ENCODE peak calls at places on chromosomes 2 and 18, in nine cellular contexts. One of them, this sample, is unnamed.

GRCh38 chr2:62920070-62920469 is 130.6 kb upstream of the OTX1 start:
- DNase-seq in CD8-positive, alpha-beta memory T cell: no peak
- DNase-seq in small intestine: no peak
- DNase-seq in mesendoderm: no peak
- DNase-seq in adrenal gland: no peak
- DNase-seq in endothelial cell of umbilical vein: no peak
- DNase-seq in CD4-positive, CD25-positive, alpha-beta regulatory T cell: no peak
- DNase-seq in hepatocyte: no peak
- DNase-seq in tibial artery: no peak
- DNase-seq in this sample: no peak

GRCh38 chr18:54679318-54680149 is 88.5 kb downstream of the DYNAP start:
- DNase-seq in CD8-positive, alpha-beta memory T cell: no peak
- DNase-seq in tibial artery: no peak
- DNase-seq in mesendoderm: peak; percentile 68
- DNase-seq in endothelial cell of umbilical vein: peak; percentile 79
- DNase-seq in small intestine: peak; percentile 66
- DNase-seq in CD4-positive, CD25-positive, alpha-beta regulatory T cell: no peak
- DNase-seq in adrenal gland: no peak
- DNase-seq in hepatocyte: peak; percentile 67
- DNase-seq in this sample: no peak

GRCh38 chr18:60066576-60066975 is 166.8 kb downstream of the PMAIP1 start:
- DNase-seq in CD4-positive, CD25-positive, alpha-beta regulatory T cell: no peak
- DNase-seq in hepatocyte: no peak
- DNase-seq in adrenal gland: no peak
- DNase-seq in CD8-positive, alpha-beta memory T cell: no peak
- DNase-seq in small intestine: no peak
- DNase-seq in endothelial cell of umbilical vein: no peak
- DNase-seq in tibial artery: no peak
- DNase-seq in mesendoderm: peak; percentile 59
- DNase-seq in this sample: no peak

GRCh38 chr2:132668986-132669853 is 785 bp downstream of the LYPD1 start:
- DNase-seq in endothelial cell of umbilical vein: peak; percentile 42
- DNase-seq in hepatocyte: peak; percentile 52
- DNase-seq in tibial artery: no peak
- DNase-seq in adrenal gland: no peak
- DNase-seq in mesendoderm: peak; percentile 57
- DNase-seq in CD4-positive, CD25-positive, alpha-beta regulatory T cell: no peak
- DNase-seq in small intestine: no peak
- DNase-seq in CD8-positive, alpha-beta memory T cell: no peak
- DNase-seq in this sample: peak; percentile 86

GRCh38 chr18:39701839-39702238 is 2136.2 kb upstream of the CELF4 start:
- DNase-seq in CD8-positive, alpha-beta memory T cell: no peak
- DNase-seq in small intestine: peak; percentile 77
- DNase-seq in tibial artery: no peak
- DNase-seq in CD4-positive, CD25-positive, alpha-beta regulatory T cell: no peak
- DNase-seq in adrenal gland: no peak
- DNase-seq in endothelial cell of umbilical vein: peak; percentile 62
- DNase-seq in hepatocyte: peak; percentile 32
- DNase-seq in mesendoderm: peak; percentile 80
- DNase-seq in this sample: no peak

GRCh38 chr18:47422524-47422923 is 171.1 kb upstream of the SKOR2 start:
- DNase-seq in CD4-positive, CD25-positive, alpha-beta regulatory T cell: no peak
- DNase-seq in adrenal gland: no peak
- DNase-seq in tibial artery: peak; percentile 59
- DNase-seq in small intestine: no peak
- DNase-seq in CD8-positive, alpha-beta memory T cell: no peak
- DNase-seq in endothelial cell of umbilical vein: no peak
- DNase-seq in mesendoderm: peak; percentile 84
- DNase-seq in hepatocyte: peak; percentile 24
- DNase-seq in this sample: peak; percentile 80

GRCh38 chr18:64372850-64373249 is 224.0 kb upstream of the LINC00305 start:
- DNase-seq in tibial artery: no peak
- DNase-seq in mesendoderm: no peak
- DNase-seq in endothelial cell of umbilical vein: no peak
- DNase-seq in small intestine: no peak
- DNase-seq in CD4-positive, CD25-positive, alpha-beta regulatory T cell: no peak
- DNase-seq in hepatocyte: no peak
- DNase-seq in CD8-positive, alpha-beta memory T cell: no peak
- DNase-seq in adrenal gland: no peak
- DNase-seq in this sample: no peak

GRCh38 chr2:153870308-153870707 is 1.4 kb upstream of the GALNT13 start:
- DNase-seq in hepatocyte: peak; percentile 23
- DNase-seq in adrenal gland: no peak
- DNase-seq in CD8-positive, alpha-beta memory T cell: no peak
- DNase-seq in CD4-positive, CD25-positive, alpha-beta regulatory T cell: no peak
- DNase-seq in tibial artery: no peak
- DNase-seq in mesendoderm: peak; percentile 24
- DNase-seq in small intestine: peak; percentile 3
- DNase-seq in endothelial cell of umbilical vein: no peak
- DNase-seq in this sample: no peak

GRCh38 chr2:240424341-240425235 is 10.9 kb upstream of the GPC1 start:
- DNase-seq in CD4-positive, CD25-positive, alpha-beta regulatory T cell: no peak
- DNase-seq in mesendoderm: no peak
- DNase-seq in tibial artery: peak; percentile 17
- DNase-seq in hepatocyte: no peak
- DNase-seq in CD8-positive, alpha-beta memory T cell: no peak
- DNase-seq in small intestine: no peak
- DNase-seq in endothelial cell of umbilical vein: no peak
- DNase-seq in adrenal gland: no peak
- DNase-seq in this sample: peak; percentile 42

GRCh38 chr2:103401621-103402020 is 639.8 kb downstream of the TMEM182 start:
- DNase-seq in endothelial cell of umbilical vein: no peak
- DNase-seq in hepatocyte: peak; percentile 90
- DNase-seq in CD4-positive, CD25-positive, alpha-beta regulatory T cell: no peak
- DNase-seq in mesendoderm: peak; percentile 99
- DNase-seq in adrenal gland: peak; percentile 9
- DNase-seq in small intestine: peak; percentile 73
- DNase-seq in CD8-positive, alpha-beta memory T cell: no peak
- DNase-seq in tibial artery: no peak
- DNase-seq in this sample: peak; percentile 92

GRCh38 chr18:13003466-13003896 is 12.3 kb downstream of the CEP192 start:
- DNase-seq in CD8-positive, alpha-beta memory T cell: no peak
- DNase-seq in hepatocyte: peak; percentile 82
- DNase-seq in mesendoderm: peak; percentile 98
- DNase-seq in tibial artery: no peak
- DNase-seq in adrenal gland: peak; percentile 43
- DNase-seq in CD4-positive, CD25-positive, alpha-beta regulatory T cell: no peak
- DNase-seq in endothelial cell of umbilical vein: peak; percentile 61
- DNase-seq in small intestine: peak; percentile 51
- DNase-seq in this sample: peak; percentile 95

GRCh38 chr2:232076272-232076671 is 114.8 kb downstream of the DIS3L2 start:
- DNase-seq in CD8-positive, alpha-beta memory T cell: no peak
- DNase-seq in CD4-positive, CD25-positive, alpha-beta regulatory T cell: no peak
- DNase-seq in adrenal gland: no peak
- DNase-seq in tibial artery: no peak
- DNase-seq in hepatocyte: no peak
- DNase-seq in endothelial cell of umbilical vein: no peak
- DNase-seq in mesendoderm: no peak
- DNase-seq in small intestine: no peak
- DNase-seq in this sample: no peak

GRCh38 chr18:7954229-7954628 is 387.1 kb downstream of the PTPRM start:
- DNase-seq in CD8-positive, alpha-beta memory T cell: no peak
- DNase-seq in hepatocyte: no peak
- DNase-seq in adrenal gland: no peak
- DNase-seq in tibial artery: no peak
- DNase-seq in CD4-positive, CD25-positive, alpha-beta regulatory T cell: no peak
- DNase-seq in mesendoderm: no peak
- DNase-seq in endothelial cell of umbilical vein: peak; percentile 77
- DNase-seq in small intestine: no peak
- DNase-seq in this sample: no peak

DNA sequence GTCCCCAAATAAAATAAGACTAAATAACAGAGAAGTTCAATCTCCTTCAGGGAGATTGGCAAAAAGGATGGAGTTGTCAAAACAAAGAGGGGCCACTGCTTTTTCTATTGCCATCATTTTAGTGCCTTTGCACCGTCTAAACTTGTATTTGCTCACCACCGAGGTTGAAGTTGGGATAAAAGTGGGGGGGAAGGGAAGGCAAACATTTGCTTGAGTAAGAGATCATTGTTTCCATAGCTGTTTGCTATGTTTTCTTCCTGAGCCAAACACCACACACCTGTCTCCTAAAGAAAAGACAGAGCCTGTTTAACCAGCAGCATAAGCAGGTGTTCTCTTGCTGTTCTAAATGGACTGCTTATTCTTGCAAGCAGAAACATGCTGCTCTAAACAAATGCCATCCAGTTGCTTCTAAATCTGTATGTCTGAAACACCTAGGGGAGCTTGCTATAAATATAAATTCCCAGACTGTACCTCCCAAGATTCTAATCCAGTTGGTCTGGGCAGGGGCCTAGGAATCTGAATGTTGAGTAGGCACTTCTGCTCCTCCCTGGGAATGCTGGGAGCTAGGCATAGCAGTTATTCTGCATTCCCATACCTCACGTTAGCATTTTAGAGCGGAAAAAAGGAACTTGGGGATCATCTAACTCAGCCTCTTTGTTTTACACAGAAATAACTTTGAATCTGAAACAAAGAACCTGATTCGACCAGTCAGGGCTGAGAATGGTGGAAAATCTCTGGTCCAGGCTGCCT is 179.4 kb upstream of the ARL4C start:
- DNase-seq in tibial artery: no peak
- DNase-seq in mesendoderm: no peak
- DNase-seq in adrenal gland: no peak
- DNase-seq in small intestine: no peak
- DNase-seq in hepatocyte: no peak
- DNase-seq in endothelial cell of umbilical vein: no peak
- DNase-seq in CD4-positive, CD25-positive, alpha-beta regulatory T cell: no peak
- DNase-seq in CD8-positive, alpha-beta memory T cell: no peak
- DNase-seq in this sample: peak; percentile 34
- H3K4me1 ChIP-seq in tibial artery: peaks cover 13% of the 10 kb centered on the region
- H3K4me1 ChIP-seq in mesendoderm: no peaks in the 10 kb centered on the region
- H3K4me1 ChIP-seq in adrenal gland: peaks cover 10% of the 10 kb centered on the region
- H3K4me1 ChIP-seq in small intestine: no peaks in the 10 kb centered on the region
- H3K4me1 ChIP-seq in hepatocyte: peaks cover 33% of the 10 kb centered on the region
- H3K4me1 ChIP-seq in endothelial cell of umbilical vein: peaks cover 20% of the 10 kb centered on the region
- H3K4me1 ChIP-seq in CD4-positive, CD25-positive, alpha-beta regulatory T cell: no peaks in the 10 kb centered on the region
- H3K4me1 ChIP-seq in CD8-positive, alpha-beta memory T cell: no peaks in the 10 kb centered on the region
- H3K4me1 ChIP-seq in this sample: peaks cover 18% of the 10 kb centered on the region

GRCh38 chr2:85578243-85579180 is 1.1 kb downstream of the VAMP8 start:
- DNase-seq in CD4-positive, CD25-positive, alpha-beta regulatory T cell: no peak
- DNase-seq in tibial artery: peak; percentile 73
- DNase-seq in hepatocyte: no peak
- DNase-seq in mesendoderm: peak; percentile 56
- DNase-seq in small intestine: peak; percentile 34
- DNase-seq in CD8-positive, alpha-beta memory T cell: peak; percentile 20
- DNase-seq in endothelial cell of umbilical vein: no peak
- DNase-seq in adrenal gland: peak; percentile 39
- DNase-seq in this sample: peak; percentile 73
- H3K4me3 ChIP-seq in CD4-positive, CD25-positive, alpha-beta regulatory T cell: peak overlapping the region; percentile 86
- H3K4me3 ChIP-seq in tibial artery: peak overlapping the region; percentile 33
- H3K4me3 ChIP-seq in hepatocyte: peak overlapping the region; percentile 65
- H3K4me3 ChIP-seq in mesendoderm: peak overlapping the region; percentile 15
- H3K4me3 ChIP-seq in small intestine: peak overlapping the region; percentile 84
- H3K4me3 ChIP-seq in CD8-positive, alpha-beta memory T cell: peak overlapping the region; percentile 78
- H3K4me3 ChIP-seq in endothelial cell of umbilical vein: peak overlapping the region; percentile 9
- H3K4me3 ChIP-seq in adrenal gland: peak overlapping the region; percentile 2
- H3K4me3 ChIP-seq in this sample: peak overlapping the region; percentile 87

GRCh38 chr2:196168181-196168580 is 3.2 kb downstream of the STK17B start:
- DNase-seq in CD8-positive, alpha-beta memory T cell: peak; percentile 17
- DNase-seq in mesendoderm: peak; percentile 49
- DNase-seq in CD4-positive, CD25-positive, alpha-beta regulatory T cell: peak; percentile 19
- DNase-seq in hepatocyte: no peak
- DNase-seq in adrenal gland: no peak
- DNase-seq in endothelial cell of umbilical vein: peak; percentile 55
- DNase-seq in small intestine: no peak
- DNase-seq in tibial artery: no peak
- DNase-seq in this sample: no peak
- H3K4me1 ChIP-seq in CD8-positive, alpha-beta memory T cell: peaks cover 41% of the 10 kb centered on the region
- H3K4me1 ChIP-seq in mesendoderm: peaks cover 2% of the 10 kb centered on the region
- H3K4me1 ChIP-seq in CD4-positive, CD25-positive, alpha-beta regulatory T cell: peaks cover 53% of the 10 kb centered on the region
- H3K4me1 ChIP-seq in hepatocyte: no peaks in the 10 kb centered on the region
- H3K4me1 ChIP-seq in adrenal gland: peaks cover 17% of the 10 kb centered on the region
- H3K4me1 ChIP-seq in endothelial cell of umbilical vein: peaks cover 42% of the 10 kb centered on the region
- H3K4me1 ChIP-seq in small intestine: peaks cover 2% of the 10 kb centered on the region
- H3K4me1 ChIP-seq in tibial artery: no peaks in the 10 kb centered on the region
- H3K4me1 ChIP-seq in this sample: no peaks in the 10 kb centered on the region

GRCh38 chr18:61948842-61949438 is 56.1 kb upstream of the RNF152 start:
- DNase-seq in mesendoderm: no peak
- DNase-seq in CD8-positive, alpha-beta memory T cell: no peak
- DNase-seq in endothelial cell of umbilical vein: no peak
- DNase-seq in CD4-positive, CD25-positive, alpha-beta regulatory T cell: no peak
- DNase-seq in small intestine: no peak
- DNase-seq in tibial artery: no peak
- DNase-seq in adrenal gland: no peak
- DNase-seq in hepatocyte: no peak
- DNase-seq in this sample: no peak
- H3K4me3 ChIP-seq in mesendoderm: no peak overlapping the region
- H3K4me3 ChIP-seq in CD8-positive, alpha-beta memory T cell: no peak overlapping the region
- H3K4me3 ChIP-seq in endothelial cell of umbilical vein: no peak overlapping the region
- H3K4me3 ChIP-seq in CD4-positive, CD25-positive, alpha-beta regulatory T cell: no peak overlapping the region
- H3K4me3 ChIP-seq in small intestine: no peak overlapping the region
- H3K4me3 ChIP-seq in tibial artery: no peak overlapping the region
- H3K4me3 ChIP-seq in adrenal gland: no peak overlapping the region
- H3K4me3 ChIP-seq in hepatocyte: no peak overlapping the region
- H3K4me3 ChIP-seq in this sample: no peak overlapping the region

DNA sequence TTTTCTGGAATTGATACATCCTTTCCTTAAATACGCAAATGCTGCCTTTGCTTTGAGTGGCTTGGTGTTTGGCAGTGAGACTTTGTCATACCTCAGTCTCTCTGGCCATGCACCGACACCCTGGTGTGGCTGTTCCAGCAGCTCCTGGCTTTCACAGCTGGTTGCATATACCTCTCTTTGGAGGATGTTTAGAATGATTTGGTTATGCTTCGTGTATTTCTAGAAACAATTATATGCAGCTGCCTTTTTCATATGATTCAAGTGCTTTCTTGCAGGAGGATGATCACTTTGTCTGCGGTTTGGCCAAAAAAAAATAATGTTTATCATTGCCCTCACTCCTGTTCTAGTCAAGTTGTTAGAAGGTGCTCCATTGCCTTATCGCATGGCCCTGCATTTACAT is 95.0 kb upstream of the EML6 start:
- DNase-seq in tibial artery: no peak
- DNase-seq in hepatocyte: no peak
- DNase-seq in endothelial cell of umbilical vein: no peak
- DNase-seq in small intestine: no peak
- DNase-seq in mesendoderm: no peak
- DNase-seq in adrenal gland: no peak
- DNase-seq in CD8-positive, alpha-beta memory T cell: no peak
- DNase-seq in CD4-positive, CD25-positive, alpha-beta regulatory T cell: no peak
- DNase-seq in this sample: no peak
- H3K4me1 ChIP-seq in tibial artery: no peaks in the 10 kb centered on the region
- H3K4me1 ChIP-seq in hepatocyte: no peaks in the 10 kb centered on the region
- H3K4me1 ChIP-seq in endothelial cell of umbilical vein: peaks cover 11% of the 10 kb centered on the region
- H3K4me1 ChIP-seq in small intestine: no peaks in the 10 kb centered on the region
- H3K4me1 ChIP-seq in mesendoderm: no peaks in the 10 kb centered on the region
- H3K4me1 ChIP-seq in adrenal gland: peaks cover 4% of the 10 kb centered on the region
- H3K4me1 ChIP-seq in CD8-positive, alpha-beta memory T cell: peaks cover 2% of the 10 kb centered on the region
- H3K4me1 ChIP-seq in CD4-positive, CD25-positive, alpha-beta regulatory T cell: no peaks in the 10 kb centered on the region
- H3K4me1 ChIP-seq in this sample: no peaks in the 10 kb centered on the region

GRCh38 chr2:109349555-109350430 is 220.8 kb downstream of the SH3RF3 start:
- DNase-seq in endothelial cell of umbilical vein: no peak
- DNase-seq in adrenal gland: no peak
- DNase-seq in tibial artery: no peak
- DNase-seq in small intestine: no peak
- DNase-seq in CD4-positive, CD25-positive, alpha-beta regulatory T cell: no peak
- DNase-seq in hepatocyte: no peak
- DNase-seq in CD8-positive, alpha-beta memory T cell: no peak
- DNase-seq in mesendoderm: no peak
- DNase-seq in this sample: peak; percentile 55
- H3K4me3 ChIP-seq in endothelial cell of umbilical vein: no peak overlapping the region
- H3K4me3 ChIP-seq in adrenal gland: no peak overlapping the region
- H3K4me3 ChIP-seq in tibial artery: no peak overlapping the region
- H3K4me3 ChIP-seq in small intestine: no peak overlapping the region
- H3K4me3 ChIP-seq in CD4-positive, CD25-positive, alpha-beta regulatory T cell: peak overlapping the region; percentile 82
- H3K4me3 ChIP-seq in hepatocyte: no peak overlapping the region
- H3K4me3 ChIP-seq in CD8-positive, alpha-beta memory T cell: no peak overlapping the region
- H3K4me3 ChIP-seq in mesendoderm: no peak overlapping the region
- H3K4me3 ChIP-seq in this sample: no peak overlapping the region

This sample was measured in endodermal cell.